ENCODE peak calls at places on chromosomes 11 and 22, in five cellular contexts. V is transverse colon, W is ovary, Z is GM23338, N is stomach. Y is an unnamed sample.

GRCh38 chr11:61675826-61676225 is 4.4 kb upstream of the DAGLA start:
- DNase-seq in V (no peak), W (no peak), Z (no peak), N (no peak), Y (no peak)

GRCh38 chr11:9951714-9952275 is 287.9 kb downstream of the SWAP70 start:
- DNase-seq in V (no peak), W (no peak), Z (no peak), N (no peak), Y (no peak)

GRCh38 chr11:16997624-16998023 is 16.6 kb downstream of the PLEKHA7 start:
- DNase-seq in V (peak; percentile 79), W (no peak), Z (no peak), N (peak; percentile 29), Y (no peak)

GRCh38 chr11:46144741-46145140 is 23.5 kb upstream of the PHF21A start:
- DNase-seq in V (no peak), W (no peak), Z (no peak), N (no peak), Y (no peak)

GRCh38 chr22:26744892-26745808 is 87.8 kb downstream of the MIAT start:
- DNase-seq in V (peak; percentile 20), W (no peak), Z (no peak), N (no peak), Y (no peak)

GRCh38 chr22:36921309-36922096 is 8.1 kb downstream of the CSF2RB start:
- DNase-seq in V (peak; percentile 48), W (no peak), Z (no peak), N (peak; percentile 39), Y (no peak)

GRCh38 chr22:37675930-37676571 is 615 bp downstream of the LGALS1 start:
- DNase-seq in V (peak; percentile 50), W (peak; percentile 53), Z (peak; percentile 26), N (no peak), Y (no peak)

GRCh38 chr11:64415286-64415685 is 56.3 kb downstream of the RPS6KA4 start:
- DNase-seq in V (no peak), W (no peak), Z (peak; percentile 60), N (no peak), Y (no peak)

GRCh38 chr22:22433770-22434169 is 74.8 kb downstream of the ZNF280B start:
- DNase-seq in V (peak; percentile 15), W (no peak), Z (no peak), N (no peak), Y (no peak)

GRCh38 chr22:22432937-22433336 is 75.6 kb downstream of the ZNF280B start:
- DNase-seq in V (no peak), W (no peak), Z (no peak), N (no peak), Y (no peak)

GRCh38 chr22:22432479-22432878 is 76.1 kb downstream of the ZNF280B start:
- DNase-seq in V (no peak), W (no peak), Z (no peak), N (no peak), Y (no peak)

GRCh38 chr22:22429374-22430108 is 79.0 kb downstream of the ZNF280B start:
- DNase-seq in V (no peak), W (no peak), Z (no peak), N (no peak), Y (no peak)

GRCh38 chr22:22431271-22432220 is 77.0 kb downstream of the ZNF280B start:
- DNase-seq in V (peak; percentile 72), W (peak; percentile 45), Z (peak; percentile 81), N (peak; percentile 60), Y (peak; percentile 54)
- H3K4me1 ChIP-seq in V (no peaks in the 10 kb centered on the region), W (peaks cover 6% of the 10 kb centered on the region), Z (no peaks in the 10 kb centered on the region), N (no peaks in the 10 kb centered on the region), Y (peaks cover 2% of the 10 kb centered on the region)

GRCh38 chr11:36265793-36266628 is 23.2 kb downstream of the COMMD9 start:
- DNase-seq in V (peak; percentile 46), W (peak; percentile 34), Z (peak; percentile 90), N (peak; percentile 60), Y (peak; percentile 48)
- TF ChIP-seq CTCF in V (peak; percentile 83), W (peak; percentile 75), Z (peak; percentile 97), N (peak; percentile 66), Y (peak; percentile 74)

GRCh38 chr22:28815101-28815500 is 14.7 kb upstream of the XBP1 start:
- DNase-seq in V (no peak), W (no peak), Z (no peak), N (no peak), Y (no peak)
- H3K4me1 ChIP-seq in V (peaks cover 27% of the 10 kb centered on the region), W (peaks cover 14% of the 10 kb centered on the region), Z (no peaks in the 10 kb centered on the region), N (peaks cover 100% of the 10 kb centered on the region), Y (peaks cover 8% of the 10 kb centered on the region)

GRCh38 chr22:47408409-47408808 is 646.0 kb downstream of the TBC1D22A start:
- DNase-seq in V (no peak), W (no peak), Z (no peak), N (no peak), Y (no peak)
- TF ChIP-seq CTCF in V (no peak), W (no peak), Z (no peak), N (no peak), Y (no peak)

DNA sequence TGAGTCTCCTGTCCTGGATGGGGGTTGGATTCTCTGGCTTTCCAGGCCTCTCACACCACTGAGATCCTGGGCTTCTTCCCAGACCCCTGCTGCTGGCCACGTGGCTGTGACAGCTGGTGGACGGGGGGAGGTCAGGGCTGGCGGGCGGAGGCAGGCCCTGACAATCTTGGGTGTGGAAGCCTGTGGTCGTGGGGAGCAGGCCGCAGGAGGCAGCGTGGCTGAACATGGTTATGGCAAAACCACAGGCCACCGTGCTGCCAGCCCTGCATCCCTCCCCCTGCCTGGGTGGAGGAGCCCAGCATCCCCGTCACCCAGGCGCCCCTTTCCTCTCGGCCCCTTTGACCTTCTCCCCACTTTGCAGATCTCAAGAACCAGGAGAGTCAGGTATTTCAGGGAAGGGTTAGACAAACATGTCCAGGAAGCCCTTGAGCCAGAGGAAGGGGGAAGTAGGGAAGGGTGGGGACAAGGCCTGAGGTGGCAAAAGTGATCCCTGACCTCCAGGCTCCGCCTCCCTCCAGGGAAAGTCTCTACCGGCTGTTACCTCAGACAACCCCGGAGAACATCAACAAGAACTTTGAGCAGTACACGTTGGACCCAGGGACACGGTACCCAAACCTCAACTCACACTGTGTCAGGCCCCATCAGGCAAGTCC is 111.8 kb downstream of the MICAL2 start:
- DNase-seq in V (peak; percentile 69), W (peak; percentile 65), Z (no peak), N (peak; percentile 51), Y (peak; percentile 70)
- H3K4me1 ChIP-seq in V (peaks cover 53% of the 10 kb centered on the region), W (peaks cover 16% of the 10 kb centered on the region), Z (no peaks in the 10 kb centered on the region), N (peaks cover 84% of the 10 kb centered on the region), Y (peaks cover 15% of the 10 kb centered on the region)